ENCODE peak calls at places on chromosomes 3 and 15, in seven cellular contexts. D is mesothelial cell of epicardium, P is MCF 10A, S is cerebellum, A is renal cortical epithelial cell, C is skeletal muscle cell, J is GOT3. X is an unnamed sample.

GRCh38 chr3:11200679-11200952 is 46.3 kb downstream of the HRH1 start:
- DNase-seq in D (no peak), A (no peak), P (no peak), C (no peak), S (no peak), J (no peak), X (no peak)

GRCh38 chr3:101676219-101676764 is 640 bp downstream of the ZBTB11 start:
- DNase-seq in C (peak), P (peak), A (peak), D (peak), S (peak), J (no peak), X (peak)

GRCh38 chr3:46202476-46202875 is 5.6 kb downstream of the CCR1 start:
- DNase-seq in C (no peak), D (no peak), S (no peak), A (no peak), J (no peak), P (no peak), X (no peak)

GRCh38 chr3:149473314-149473990 is 1.0 kb upstream of the TM4SF4 start:
- DNase-seq in D (no peak), S (no peak), C (peak), P (peak), A (peak), J (peak), X (no peak)

GRCh38 chr3:127304121-127304744 is 16.4 kb upstream of the PRR20G start:
- DNase-seq in S (no peak), P (peak), D (no peak), C (no peak), J (no peak), A (no peak), X (no peak)

GRCh38 chr3:106829206-106829605 is 548.0 kb upstream of the CCDC54 start:
- DNase-seq in P (no peak), C (no peak), A (peak), S (no peak), J (no peak), D (no peak), X (no peak)

GRCh38 chr3:177571271-177571972 is 374.1 kb upstream of the TBL1XR1 start:
- DNase-seq in D (no peak), C (no peak), A (peak), J (no peak), P (no peak), S (no peak), X (no peak)

GRCh38 chr15:78301813-78302212 is 2.4 kb upstream of the SKIC8 start:
- DNase-seq in C (no peak), P (no peak), S (no peak), D (no peak), J (no peak), A (peak), X (no peak)

GRCh38 chr15:91234759-91235158 is 134.7 kb downstream of the SV2B start:
- DNase-seq in A (no peak), J (no peak), P (no peak), D (no peak), C (no peak), S (no peak), X (no peak)

GRCh38 chr15:51759557-51760070 is 8.2 kb downstream of the TMOD2 start:
- DNase-seq in S (peak), P (peak), D (no peak), J (no peak), C (peak), A (peak), X (peak)

GRCh38 chr15:70530906-70531305 is 232.5 kb downstream of the UACA start:
- DNase-seq in A (no peak), D (no peak), P (no peak), J (no peak), S (no peak), C (no peak), X (no peak)

GRCh38 chr3:49271047-49271446 is 6.0 kb downstream of the C3orf62 start:
- DNase-seq in S (no peak), P (no peak), C (no peak), J (no peak), A (no peak), D (no peak), X (no peak)

GRCh38 chr15:42605281-42605744 is 29.9 kb downstream of the STARD9 start:
- DNase-seq in P (no peak), J (no peak), A (no peak), C (no peak), D (no peak), S (no peak), X (no peak)

GRCh38 chr15:44676676-44677075 is 13.2 kb upstream of the SPG11 start:
- DNase-seq in D (no peak), A (peak), S (no peak), J (no peak), P (no peak), C (no peak), X (no peak)

GRCh38 chr15:47719730-47720129 is 2.4 kb downstream of the SEMA6D start:
- DNase-seq in P (no peak), C (no peak), J (no peak), A (no peak), D (no peak), S (no peak), X (no peak)

GRCh38 chr3:72133329-72134011 is 348.5 kb upstream of the PROK2 start:
- DNase-seq in S (no peak), A (no peak), C (no peak), J (no peak), P (no peak), D (no peak), X (no peak)

GRCh38 chr15:101533371-101534140 is 44.0 kb upstream of the PCSK6 start:
- DNase-seq in S (no peak), A (no peak), P (no peak), D (no peak), C (no peak), J (no peak), X (peak)

GRCh38 chr3:13615019-13615528 is 66.1 kb downstream of the FBLN2 start:
- DNase-seq in S (no peak), D (no peak), A (no peak), C (no peak), P (no peak), J (no peak), X (no peak)

GRCh38 chr3:7264196-7264526 is 403.2 kb downstream of the GRM7 start:
- DNase-seq in D (no peak), C (no peak), J (no peak), A (no peak), S (no peak), P (no peak), X (no peak)

GRCh38 chr3:119769394-119770149 is 12.3 kb upstream of the NR1I2 start:
- DNase-seq in C (peak), D (no peak), A (peak), J (no peak), S (no peak), P (no peak), X (no peak)

GRCh38 chr15:66859688-66860253 is 157.7 kb downstream of the SMAD6 start:
- DNase-seq in P (no peak), S (no peak), D (no peak), C (no peak), A (no peak), J (no peak), X (peak)

GRCh38 chr3:111332488-111333095 is 209.4 kb upstream of the CD96 start:
- DNase-seq in D (no peak), A (no peak), S (no peak), P (no peak), C (peak), J (no peak), X (no peak)

GRCh38 chr15:76932090-76932966 is 779 bp downstream of the RCN2 start:
- DNase-seq in A (no peak), D (no peak), P (peak), J (no peak), S (peak), C (no peak), X (no peak)

GRCh38 chr3:191492601-191493000 is 31.6 kb downstream of the PYDC2 start:
- DNase-seq in C (no peak), S (no peak), J (no peak), D (no peak), A (no peak), P (peak), X (no peak)

GRCh38 chr15:69921626-69922624 is 175.8 kb downstream of the TLE3 start:
- DNase-seq in J (no peak), D (no peak), C (no peak), A (no peak), S (no peak), P (no peak), X (peak)

GRCh38 chr3:156676467-156677119 is 2.2 kb downstream of the TIPARP start:
- DNase-seq in S (no peak), A (peak), D (no peak), P (peak), C (no peak), J (no peak), X (no peak)

GRCh38 chr3:14452676-14453367 is 50.4 kb downstream of the SLC6A6 start:
- DNase-seq in J (peak), P (peak), D (no peak), S (no peak), A (peak), C (peak), X (no peak)

GRCh38 chr3:112979244-112979832 is 4.4 kb upstream of the CD200R1 start:
- DNase-seq in S (no peak), D (no peak), C (no peak), P (peak), J (no peak), A (peak), X (no peak)

GRCh38 chr3:32157600-32158264 is 51.3 kb downstream of the GPD1L start:
- DNase-seq in C (no peak), A (no peak), D (no peak), P (no peak), S (peak), J (no peak), X (no peak)

GRCh38 chr3:98784666-98785600 is 21.8 kb downstream of the ST3GAL6 start:
- DNase-seq in P (peak), C (peak), A (peak), S (no peak), D (no peak), J (no peak), X (no peak)

GRCh38 chr3:192408007-192408655 is 319.2 kb downstream of the FGF12 start:
- DNase-seq in J (no peak), D (peak), P (no peak), A (no peak), S (peak), C (no peak), X (peak)

GRCh38 chr15:39781967-39782292 is 711 bp downstream of the FSIP1 start:
- DNase-seq in D (no peak), C (no peak), J (no peak), S (no peak), P (no peak), A (no peak), X (no peak)

GRCh38 chr3:160090653-160091052 is 102.0 kb downstream of the IL12A start:
- DNase-seq in A (no peak), J (no peak), S (peak), P (no peak), C (no peak), D (no peak), X (no peak)

GRCh38 chr3:192408721-192409151 is 318.6 kb downstream of the FGF12 start:
- DNase-seq in A (no peak), P (no peak), C (no peak), S (peak), J (no peak), D (no peak), X (peak)

GRCh38 chr3:8320711-8321458 is 180.7 kb upstream of the LMCD1 start:
- DNase-seq in D (no peak), J (no peak), A (no peak), S (no peak), C (no peak), P (no peak), X (peak)

GRCh38 chr15:39438795-39439577 is 141.9 kb upstream of the THBS1 start:
- DNase-seq in P (peak), A (no peak), J (no peak), S (no peak), C (no peak), D (no peak), X (no peak)

GRCh38 chr15:64773606-64774555 is 1.5 kb downstream of the RBPMS2 start:
- DNase-seq in P (no peak), C (no peak), D (no peak), S (no peak), J (no peak), A (no peak), X (no peak)